ENCODE peak calls at places on chromosomes 6 and 20, in four cellular contexts. R, A, K and F are unnamed samples.

GRCh38 chr6:33585403-33586107 is 5.5 kb upstream of the BAK1 start:
- DNase-seq in R (peak; percentile 68), A (peak; percentile 56), K (peak; percentile 88), F (peak; percentile 64)

GRCh38 chr6:119322715-119323350 is 26.7 kb downstream of the MAN1A1 start:
- DNase-seq in R (no peak), A (no peak), K (no peak), F (no peak)

GRCh38 chr20:43938932-43939761 is 24.5 kb downstream of the TOX2 start:
- DNase-seq in R (peak; percentile 100), A (peak; percentile 99), K (peak; percentile 59), F (peak; percentile 55)

GRCh38 chr20:57237006-57237953 is 29.2 kb downstream of the BMP7 start:
- DNase-seq in R (peak; percentile 50), A (no peak), K (no peak), F (no peak)

GRCh38 chr6:128438311-128438916 is 82.0 kb downstream of the PTPRK start:
- DNase-seq in R (peak; percentile 33), A (no peak), K (peak; percentile 34), F (no peak)

GRCh38 chr6:18412073-18412472 is 24.9 kb downstream of the RNF144B start:
- DNase-seq in R (no peak), A (no peak), K (no peak), F (no peak)

GRCh38 chr6:158730175-158730907 is 80.5 kb downstream of the SYTL3 start:
- DNase-seq in R (no peak), A (no peak), K (no peak), F (no peak)

GRCh38 chr6:154412106-154412820 is 55.7 kb upstream of the IPCEF1 start:
- DNase-seq in R (peak; percentile 51), A (no peak), K (no peak), F (no peak)

GRCh38 chr20:1920252-1920651 is 25.0 kb downstream of the SIRPA start:
- DNase-seq in R (no peak), A (no peak), K (no peak), F (no peak)

GRCh38 chr20:50434653-50435396 is 75.4 kb upstream of the PTPN1 start:
- DNase-seq in R (peak; percentile 69), A (peak; percentile 40), K (no peak), F (no peak)

GRCh38 chr6:20698675-20699074 is 164.4 kb downstream of the CDKAL1 start:
- DNase-seq in R (no peak), A (no peak), K (no peak), F (no peak)

GRCh38 chr20:11972478-11972877 is 54.8 kb downstream of the BTBD3 start:
- DNase-seq in R (no peak), A (no peak), K (no peak), F (no peak)

GRCh38 chr20:58828141-58828540 is 22.6 kb downstream of the GNAS-AS1 start:
- DNase-seq in R (no peak), A (no peak), K (no peak), F (no peak)

GRCh38 chr6:4369616-4370015 is 234.2 kb upstream of the ECI2 start:
- DNase-seq in R (peak; percentile 82), A (no peak), K (no peak), F (no peak)

GRCh38 chr6:136608991-136609390 is 58.8 kb upstream of the MAP7 start:
- DNase-seq in R (peak; percentile 86), A (peak; percentile 73), K (no peak), F (no peak)

GRCh38 chr20:20979934-20980333 is 126.2 kb downstream of the LINC00237 start:
- DNase-seq in R (no peak), A (no peak), K (no peak), F (no peak)

GRCh38 chr20:3797592-3798404 is 1.7 kb downstream of the CDC25B start:
- DNase-seq in R (peak; percentile 36), A (no peak), K (peak; percentile 23), F (no peak)

GRCh38 chr6:106156863-106157262 is 70.7 kb downstream of the PRDM1 start:
- DNase-seq in R (no peak), A (no peak), K (no peak), F (no peak)

GRCh38 chr6:18391018-18391417 is 3.9 kb downstream of the RNF144B start:
- DNase-seq in R (no peak), A (no peak), K (no peak), F (no peak)

GRCh38 chr6:92779758-92780157 is 639.6 kb downstream of the EPHA7 start:
- DNase-seq in R (peak; percentile 70), A (peak; percentile 33), K (peak; percentile 31), F (peak; percentile 20)

GRCh38 chr20:22080985-22081384 is 375.5 kb downstream of the PAX1 start:
- DNase-seq in R (no peak), A (no peak), K (no peak), F (no peak)

GRCh38 chr6:132725947-132726607 is 12.2 kb upstream of the VNN1 start:
- DNase-seq in R (no peak), A (no peak), K (no peak), F (no peak)

GRCh38 chr20:52992632-52993031 is 20.5 kb downstream of the TSHZ2 start:
- DNase-seq in R (peak; percentile 56), A (no peak), K (no peak), F (no peak)

GRCh38 chr6:35719830-35720733 is 16.8 kb upstream of the ARMC12 start:
- DNase-seq in R (peak; percentile 28), A (peak; percentile 33), K (peak; percentile 66), F (no peak)

GRCh38 chr20:50003253-50003656 is 20.5 kb downstream of the SNAI1 start:
- DNase-seq in R (peak; percentile 91), A (peak; percentile 85), K (no peak), F (no peak)

GRCh38 chr6:159038914-159039884 is 5.6 kb downstream of the TAGAP start:
- DNase-seq in R (peak; percentile 46), A (no peak), K (no peak), F (no peak)

GRCh38 chr6:5081955-5082354 is 3.2 kb upstream of the PPP1R3G start:
- DNase-seq in R (peak; percentile 23), A (no peak), K (no peak), F (no peak)

GRCh38 chr6:111602481-111603404 is 2.9 kb downstream of the TRAF3IP2 start:
- DNase-seq in R (peak; percentile 86), A (peak; percentile 34), K (peak; percentile 85), F (no peak)

GRCh38 chr6:15914553-15914952 is 214.3 kb upstream of the MYLIP start:
- DNase-seq in R (no peak), A (no peak), K (no peak), F (no peak)

GRCh38 chr6:96604420-96604819 is 41.5 kb downstream of the FHL5 start:
- DNase-seq in R (no peak), A (no peak), K (no peak), F (no peak)

DNA sequence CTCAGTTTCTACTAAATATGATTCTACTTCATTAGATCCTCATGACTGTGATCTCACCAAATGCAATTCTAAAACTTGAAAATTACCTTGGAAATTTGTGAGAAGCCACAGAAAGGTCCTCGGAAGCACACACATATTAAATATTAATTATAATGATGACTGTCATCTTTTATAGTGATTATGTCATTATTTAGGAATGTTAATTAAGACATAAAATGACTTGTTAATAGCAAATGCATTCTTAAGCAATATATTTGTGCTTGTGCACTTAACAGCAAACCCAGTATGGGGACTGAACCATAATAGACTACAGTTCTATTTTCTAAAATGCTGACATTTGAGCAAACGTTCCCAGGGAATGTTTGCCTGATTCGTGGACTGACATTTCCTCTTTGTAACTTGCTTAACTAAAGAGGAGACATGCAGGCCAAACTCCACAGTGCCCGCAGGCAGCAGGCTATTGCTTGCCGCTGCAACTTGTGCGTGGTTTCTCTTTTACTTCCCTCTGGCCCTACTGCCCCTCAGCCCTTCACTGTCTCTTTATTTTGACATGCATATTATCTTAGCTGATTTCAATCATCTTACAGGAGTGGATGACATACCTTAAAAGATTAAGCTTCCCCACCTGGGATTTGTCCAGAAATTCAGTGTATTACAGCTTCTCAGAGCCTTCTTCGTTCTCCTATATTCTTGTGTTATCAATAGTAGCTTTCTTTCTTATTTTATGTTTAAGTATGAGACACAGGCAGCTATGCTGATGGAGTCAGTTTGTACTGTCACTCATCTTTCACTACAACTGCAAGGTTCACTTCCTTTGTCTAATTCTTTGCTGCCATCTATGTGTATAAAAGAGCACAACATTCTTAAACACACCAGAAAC is 141.5 kb downstream of the GMDS start:
- DNase-seq in R (peak; percentile 20), A (peak; percentile 25), K (no peak), F (no peak)
- TF ChIP-seq CTCF in R (peak; percentile 43), A (peak; percentile 42), K (peak; percentile 61), F (peak; percentile 6)

GRCh38 chr20:62363920-62364851 is 2.9 kb downstream of the LAMA5 start:
- DNase-seq in R (peak; percentile 34), A (peak; percentile 57), K (peak; percentile 75), F (peak; percentile 37)

GRCh38 chr20:62367136-62367482 is at the start of gene LAMA5:
- DNase-seq in R (peak; percentile 35), A (no peak), K (peak; percentile 65), F (peak; percentile 88)

GRCh38 chr20:62366370-62367135 is 559 bp downstream of the LAMA5 start:
- DNase-seq in R (no peak), A (no peak), K (peak; percentile 51), F (no peak)

GRCh38 chr20:62364911-62365736 is 2.0 kb downstream of the LAMA5 start:
- DNase-seq in R (no peak), A (no peak), K (peak; percentile 86), F (peak; percentile 17)

GRCh38 chr20:62365814-62366369 is 1.2 kb downstream of the LAMA5 start:
- DNase-seq in R (no peak), A (no peak), K (peak; percentile 56), F (peak; percentile 73)
- H3K27ac ChIP-seq in R (no peak overlapping the region), A (no peak overlapping the region), K (peak overlapping the region; percentile 96), F (peak overlapping the region; percentile 51)

GRCh38 chr6:84764332-84765049 is at the start of gene TBX18:
- DNase-seq in R (peak; percentile 90), A (peak; percentile 100), K (peak; percentile 91), F (peak; percentile 83)
- TF ChIP-seq CTCF in R (no peak), A (no peak), K (no peak), F (no peak)

GRCh38 chr6:167566711-167567141 is 241.8 kb downstream of the TTLL2 start:
- DNase-seq in R (no peak), A (no peak), K (no peak), F (no peak)
- H3K27ac ChIP-seq in R (no peak overlapping the region), A (no peak overlapping the region), K (peak overlapping the region; percentile 37), F (no peak overlapping the region)

GRCh38 chr20:35395728-35396127 is 16.0 kb downstream of the UQCC1 start:
- DNase-seq in R (peak; percentile 94), A (peak; percentile 79), K (no peak), F (peak; percentile 31)
- TF ChIP-seq CTCF in R (no peak), A (peak; percentile 54), K (no peak), F (no peak)

GRCh38 chr6:122788208-122788607 is 850 bp upstream of the SMPDL3A start:
- DNase-seq in R (no peak), A (no peak), K (no peak), F (no peak)
- H3K27ac ChIP-seq in R (no peak overlapping the region), A (no peak overlapping the region), K (no peak overlapping the region), F (peak overlapping the region; percentile 100)

DNA sequence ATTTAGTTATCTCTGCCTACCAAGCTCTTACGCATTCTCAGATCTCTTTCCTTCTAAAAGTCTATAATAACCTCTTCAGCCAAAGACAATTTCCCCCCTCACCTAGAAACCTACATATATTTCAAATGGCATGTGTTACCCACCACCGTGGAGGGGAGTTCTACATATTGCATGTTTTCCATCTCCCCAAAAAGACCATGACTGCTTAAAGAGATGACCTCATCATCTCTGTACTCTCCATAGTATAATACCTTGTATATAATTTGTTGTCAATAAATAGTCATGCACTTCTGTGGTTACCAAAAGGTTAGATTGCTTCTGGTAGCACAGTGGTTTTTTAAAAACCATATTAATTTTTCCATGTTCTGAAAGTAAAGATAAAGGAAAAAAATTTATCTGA is 148.4 kb downstream of the TBX18 start:
- DNase-seq in R (no peak), A (no peak), K (no peak), F (no peak)
- TF ChIP-seq CTCF in R (no peak), A (no peak), K (no peak), F (no peak)

GRCh38 chr6:83985715-83986114 is 47.9 kb upstream of the MRAP2 start:
- DNase-seq in R (no peak), A (no peak), K (no peak), F (no peak)
- H3K27ac ChIP-seq in R (no peak overlapping the region), A (no peak overlapping the region), K (no peak overlapping the region), F (no peak overlapping the region)